ENCODE peak calls at places on chromosomes 12 and 14, in five cellular contexts. Q is brain microvascular endothelial cell, I is MM.1S, R is tibial nerve, L is kidney epithelial cell. X is an unnamed sample.

GRCh38 chr14:53411110-53411509 is 258.0 kb upstream of the DDHD1 start:
- DNase-seq in Q (peak; percentile 47), I (no peak), R (no peak), L (no peak), X (no peak)

GRCh38 chr14:60514378-60515243 is 5.7 kb downstream of the SIX6 start:
- DNase-seq in Q (no peak), I (no peak), R (no peak), L (no peak), X (no peak)

GRCh38 chr14:32559595-32559994 is 230.5 kb downstream of the AKAP6 start:
- DNase-seq in Q (no peak), I (no peak), R (no peak), L (no peak), X (no peak)

GRCh38 chr12:14367097-14367661 is 1.7 kb downstream of the ATF7IP start:
- DNase-seq in Q (no peak), I (peak; percentile 26), R (no peak), L (no peak), X (peak; percentile 54)

GRCh38 chr12:27468241-27468640 is 21.7 kb downstream of the SMCO2 start:
- DNase-seq in Q (no peak), I (no peak), R (no peak), L (no peak), X (no peak)

GRCh38 chr12:118102070-118102469 is 1.7 kb downstream of the VSIG10 start:
- DNase-seq in Q (no peak), I (no peak), R (no peak), L (peak; percentile 61), X (no peak)

GRCh38 chr12:51951843-51952722 is 584 bp downstream of the ACVR1B start:
- DNase-seq in Q (no peak), I (no peak), R (peak; percentile 23), L (no peak), X (no peak)

GRCh38 chr14:43778956-43779639 is 728.0 kb downstream of the FSCB start:
- DNase-seq in Q (no peak), I (no peak), R (no peak), L (no peak), X (no peak)

GRCh38 chr12:46492471-46493351 is 120.1 kb upstream of the SLC38A2 start:
- DNase-seq in Q (peak; percentile 87), I (no peak), R (no peak), L (peak; percentile 80), X (no peak)

GRCh38 chr12:14874882-14875281 is 10.8 kb downstream of the MGP start:
- DNase-seq in Q (no peak), I (no peak), R (no peak), L (no peak), X (no peak)

GRCh38 chr12:95446511-95446910 is 27.4 kb upstream of the METAP2 start:
- DNase-seq in Q (peak; percentile 29), I (no peak), R (peak; percentile 37), L (no peak), X (no peak)

GRCh38 chr12:3553681-3554546 is 62.9 kb downstream of the PRMT8 start:
- DNase-seq in Q (no peak), I (no peak), R (no peak), L (no peak), X (no peak)

GRCh38 chr12:81212996-81213696 is 135.3 kb downstream of the ACSS3 start:
- DNase-seq in Q (no peak), I (no peak), R (no peak), L (no peak), X (no peak)

GRCh38 chr12:1812650-1813302 is 7.6 kb upstream of the LRTM2 start:
- DNase-seq in Q (peak; percentile 55), I (peak; percentile 50), R (no peak), L (no peak), X (no peak)

GRCh38 chr12:27555928-27556778 is 32.1 kb downstream of the PPFIBP1 start:
- DNase-seq in Q (peak; percentile 46), I (no peak), R (no peak), L (no peak), X (no peak)

GRCh38 chr12:132856581-132856980 is 27.9 kb upstream of the GOLGA3 start:
- DNase-seq in Q (no peak), I (no peak), R (no peak), L (no peak), X (no peak)
- H3K36me3 ChIP-seq in Q (peaks cover 84% of the 10 kb centered on the region), I (no peaks in the 10 kb centered on the region), R (peaks cover 100% of the 10 kb centered on the region), L (peaks cover 4% of the 10 kb centered on the region), X (peaks cover 69% of the 10 kb centered on the region)

GRCh38 chr12:93451423-93452158 is 9.8 kb upstream of the UBE2N start:
- DNase-seq in Q (no peak), I (no peak), R (no peak), L (no peak), X (no peak)
- H3K36me3 ChIP-seq in Q (no peaks in the 10 kb centered on the region), I (no peaks in the 10 kb centered on the region), R (no peaks in the 10 kb centered on the region), L (no peaks in the 10 kb centered on the region), X (no peaks in the 10 kb centered on the region)

DNA sequence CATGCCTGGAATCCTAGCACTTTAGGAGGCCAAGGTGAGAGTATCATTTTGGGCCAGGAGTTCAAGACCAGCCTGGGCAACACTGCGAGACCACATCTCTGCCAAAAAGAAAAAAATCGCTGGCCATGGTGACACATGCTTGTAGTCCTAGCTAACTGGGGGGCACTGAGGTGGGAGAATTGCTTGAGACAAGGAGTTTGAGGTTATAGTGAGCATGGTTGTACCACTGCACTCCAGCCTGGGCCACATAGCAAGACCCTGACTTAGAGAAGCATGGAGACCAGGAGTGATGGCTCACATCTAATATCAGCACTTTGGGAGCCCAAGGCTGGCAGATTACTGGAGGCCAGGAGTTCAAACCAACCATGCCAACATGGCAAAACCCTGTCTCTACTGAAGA is 9.2 kb downstream of the PTGES3 start:
- DNase-seq in Q (no peak), I (no peak), R (no peak), L (no peak), X (no peak)
- H3K36me3 ChIP-seq in Q (peaks cover 8% of the 10 kb centered on the region), I (peaks cover 5% of the 10 kb centered on the region), R (peaks cover 13% of the 10 kb centered on the region), L (no peaks in the 10 kb centered on the region), X (no peaks in the 10 kb centered on the region)

GRCh38 chr12:109088818-109089217 is 4.5 kb downstream of the ALKBH2 start:
- DNase-seq in Q (no peak), I (no peak), R (no peak), L (no peak), X (no peak)
- H3K36me3 ChIP-seq in Q (peaks cover 13% of the 10 kb centered on the region), I (no peaks in the 10 kb centered on the region), R (peaks cover 79% of the 10 kb centered on the region), L (peaks cover 2% of the 10 kb centered on the region), X (peaks cover 40% of the 10 kb centered on the region)

GRCh38 chr12:109991586-109991985 is 4.6 kb downstream of the GIT2 start:
- DNase-seq in Q (no peak), I (no peak), R (no peak), L (no peak), X (no peak)

GRCh38 chr12:109995366-109995702 is 834 bp downstream of the GIT2 start:
- DNase-seq in Q (no peak), I (no peak), R (no peak), L (no peak), X (no peak)

GRCh38 chr12:109994262-109995175 is 1.6 kb downstream of the GIT2 start:
- DNase-seq in Q (no peak), I (no peak), R (no peak), L (no peak), X (peak; percentile 35)

GRCh38 chr12:109995703-109996482 is at the start of gene GIT2:
- DNase-seq in Q (peak; percentile 87), I (peak; percentile 93), R (peak; percentile 84), L (peak; percentile 63), X (peak; percentile 95)

GRCh38 chr12:109993091-109993490 is 3.1 kb downstream of the GIT2 start:
- DNase-seq in Q (no peak), I (no peak), R (no peak), L (no peak), X (no peak)
- H3K36me3 ChIP-seq in Q (peaks cover 6% of the 10 kb centered on the region), I (no peaks in the 10 kb centered on the region), R (peaks cover 25% of the 10 kb centered on the region), L (peaks cover 2% of the 10 kb centered on the region), X (peaks cover 37% of the 10 kb centered on the region)

DNA sequence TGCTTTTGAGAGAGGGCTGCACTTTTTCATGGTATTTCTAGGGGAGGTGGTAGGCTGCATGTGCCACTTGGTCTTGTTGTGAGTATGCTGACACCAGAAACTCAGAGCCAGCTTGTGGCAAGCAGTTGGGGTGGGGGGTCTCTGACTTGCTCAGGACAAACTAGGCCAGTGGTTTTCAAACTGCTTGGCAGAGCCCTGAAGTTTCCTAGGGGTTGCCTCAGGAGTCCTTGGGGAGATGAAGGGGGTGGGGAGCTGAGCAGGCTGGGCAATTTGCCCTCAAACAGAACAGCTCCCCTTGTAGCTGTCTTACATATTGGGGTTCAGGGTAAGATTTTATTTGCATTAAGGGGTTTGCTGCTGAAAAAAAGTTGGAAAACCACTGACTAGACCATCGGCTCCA is 3.9 kb downstream of the BCL2L2 start:
- DNase-seq in Q (no peak), I (no peak), R (no peak), L (no peak), X (no peak)
- H3K36me3 ChIP-seq in Q (peaks cover 33% of the 10 kb centered on the region), I (no peaks in the 10 kb centered on the region), R (peaks cover 49% of the 10 kb centered on the region), L (no peaks in the 10 kb centered on the region), X (no peaks in the 10 kb centered on the region)

X was measured in CD4-positive, alpha-beta memory T cell.